ENCODE peak calls at places on chromosomes 2 and 18, in four cellular contexts. K is substantia nigra; J is naive thymus-derived CD4-positive, alpha-beta T cell; O is upper lobe of left lung. E is an unnamed sample.

GRCh38 chr2:100137318-100137717 is 5.1 kb downstream of the AFF3 start:
- DNase-seq in K (no peak), J (no peak), O (no peak), E (no peak)

GRCh38 chr2:190637903-190638618 is 10.8 kb upstream of the NAB1 start:
- DNase-seq in K (peak), J (no peak), O (peak), E (no peak)

GRCh38 chr2:45685299-45685698 is 33.8 kb downstream of the PRKCE start:
- DNase-seq in K (no peak), J (no peak), O (no peak), E (no peak)

GRCh38 chr2:120669121-120669952 is 66.3 kb upstream of the GLI2 start:
- DNase-seq in K (no peak), J (no peak), O (peak), E (peak)

GRCh38 chr2:105635564-105635963 is 109.1 kb upstream of the NCK2 start:
- DNase-seq in K (no peak), J (no peak), O (no peak), E (no peak)

GRCh38 chr2:98710709-98711108 is 20.2 kb downstream of the MGAT4A start:
- DNase-seq in K (no peak), J (no peak), O (no peak), E (no peak)

GRCh38 chr18:47709556-47709955 is 220.9 kb downstream of the SMAD2 start:
- DNase-seq in K (no peak), J (no peak), O (no peak), E (peak)

GRCh38 chr18:26479065-26479685 is 69.2 kb downstream of the KCTD1 start:
- DNase-seq in K (no peak), J (no peak), O (no peak), E (no peak)

GRCh38 chr2:57987835-57988573 is 58.6 kb upstream of the VRK2 start:
- DNase-seq in K (no peak), J (no peak), O (no peak), E (no peak)

GRCh38 chr2:4381049-4381448 is 677.7 kb downstream of the DCDC2C start:
- DNase-seq in K (no peak), J (no peak), O (no peak), E (no peak)

DNA sequence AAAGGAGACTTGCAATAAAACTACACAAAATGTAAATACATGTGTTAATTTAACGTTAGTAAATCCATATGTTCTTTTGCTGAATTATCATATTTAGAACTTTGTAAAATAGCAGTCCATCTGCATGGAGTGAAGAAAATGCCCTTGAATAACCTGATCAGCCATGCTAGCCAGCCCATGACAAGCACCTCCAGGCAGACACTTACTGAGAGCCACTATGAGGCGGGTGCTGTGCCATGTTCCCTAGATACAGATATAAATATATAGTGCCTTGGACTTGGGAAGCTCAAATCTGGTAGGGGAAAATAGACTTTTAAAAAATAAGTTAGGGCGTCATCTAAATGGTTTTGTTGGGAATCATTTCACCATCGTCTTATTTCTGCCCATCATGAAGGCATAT is 437.4 kb upstream of the LYPD1 start:
- DNase-seq in K (no peak), J (no peak), O (no peak), E (no peak)
- H3K27ac ChIP-seq in K (no peak), J (no peak), O (no peak), E (no peak)

DNA sequence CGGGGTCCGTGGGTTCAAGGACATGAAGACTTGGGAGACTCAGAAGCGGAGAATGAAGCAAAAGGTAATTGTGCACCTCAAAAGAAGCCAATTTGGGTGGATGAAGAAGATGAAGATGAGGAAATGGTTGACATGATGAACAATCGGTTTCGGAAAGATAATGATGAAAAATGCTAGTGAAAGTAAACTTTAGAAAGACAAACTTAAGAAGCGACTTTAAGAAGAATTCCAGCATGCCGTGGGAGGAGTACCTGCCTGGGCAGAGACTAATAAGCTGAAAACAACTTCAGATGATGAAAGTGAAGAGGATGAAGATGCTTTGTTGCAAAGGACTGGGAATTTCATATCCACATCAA is 43.5 kb downstream of the PSTPIP2 start:
- DNase-seq in K (no peak), J (no peak), O (no peak), E (no peak)
- H3K27ac ChIP-seq in K (no peak), J (peak), O (peak), E (no peak)

DNA sequence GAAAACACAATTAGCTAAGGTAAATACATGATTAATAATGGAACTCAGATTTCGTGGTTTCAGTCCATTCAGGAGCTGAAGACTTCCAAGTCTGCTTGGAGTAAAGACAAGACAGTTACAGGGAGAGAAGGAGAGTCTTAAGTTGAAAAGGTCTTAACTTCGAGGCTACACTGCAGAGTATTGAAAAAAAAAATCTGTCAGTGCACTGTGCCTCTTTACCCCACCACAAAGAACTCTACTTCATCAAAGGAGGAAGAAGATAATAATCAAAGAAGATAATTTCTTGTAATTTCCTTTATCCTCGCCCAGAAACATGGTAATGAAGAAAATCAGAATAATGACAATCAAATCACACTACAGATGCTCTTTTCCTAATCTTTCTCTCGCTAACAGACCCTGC is 75.4 kb downstream of the MEMO1 start:
- DNase-seq in K (no peak), J (peak), O (no peak), E (no peak)
- H3K27ac ChIP-seq in K (no peak), J (no peak), O (no peak), E (no peak)

DNA sequence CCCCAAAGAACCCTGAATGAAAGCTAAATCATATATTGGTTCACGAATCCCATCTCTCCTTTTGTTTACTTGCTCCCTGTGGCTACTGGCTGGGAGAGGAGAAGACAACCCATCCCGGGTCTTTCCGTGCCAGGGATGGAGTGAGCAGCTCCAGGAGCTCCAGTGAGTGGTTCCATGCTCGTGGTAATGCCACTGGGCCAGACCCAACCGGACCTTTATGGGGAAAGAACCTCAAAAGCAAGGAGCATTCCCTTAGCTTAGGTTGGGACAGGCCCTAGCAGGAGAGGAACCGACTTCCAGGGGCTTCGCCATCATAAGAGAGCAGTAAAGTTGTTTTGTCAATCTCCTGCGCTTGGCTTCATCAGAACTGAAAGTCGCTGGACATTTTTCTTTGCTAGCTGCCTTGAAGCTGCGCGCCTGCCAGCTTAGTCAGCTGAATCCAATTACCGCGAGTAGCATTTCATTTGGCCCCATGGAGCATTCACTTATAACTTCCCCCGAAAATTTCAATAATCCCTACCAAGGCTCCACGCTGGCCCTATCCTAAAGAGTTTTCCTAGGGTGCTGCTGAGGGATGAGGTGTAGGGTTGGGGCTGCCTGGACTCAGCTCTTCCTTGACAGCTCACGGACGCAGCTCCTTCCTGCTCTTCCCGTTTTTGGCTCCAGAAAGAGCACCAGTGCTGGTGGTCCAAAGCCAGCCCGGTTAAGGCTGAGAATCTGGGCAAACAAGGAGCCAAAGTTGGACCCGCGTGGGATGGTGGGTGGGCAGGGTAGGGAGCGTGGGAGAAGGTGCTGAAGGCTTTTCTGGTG is 4.9 kb downstream of the HOXD3 start:
- DNase-seq in K (no peak), J (no peak), O (no peak), E (no peak)
- H3K27ac ChIP-seq in K (no peak), J (no peak), O (no peak), E (no peak)

DNA sequence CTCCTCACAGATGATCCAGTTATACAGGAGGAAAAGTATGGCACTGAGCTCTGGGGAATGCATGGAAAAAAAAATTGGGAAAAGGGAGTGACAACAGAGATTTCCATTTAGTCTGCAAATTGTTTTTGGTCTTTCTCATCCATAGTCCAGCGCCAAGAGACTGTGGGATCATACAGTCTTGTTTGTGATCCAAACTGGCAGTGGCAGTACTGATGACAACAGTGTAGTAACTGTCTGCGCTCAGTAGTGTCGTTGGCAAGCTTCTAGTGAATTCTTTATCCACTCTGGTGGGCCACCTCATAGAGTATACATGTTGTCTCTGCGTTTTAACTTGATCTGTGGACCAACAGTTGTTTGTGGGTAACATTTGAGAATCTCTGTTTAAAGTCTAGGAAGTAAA is 37.9 kb downstream of the GALNT1 start:
- DNase-seq in K (peak), J (no peak), O (no peak), E (no peak)
- H3K27ac ChIP-seq in K (peak), J (no peak), O (no peak), E (no peak)

GRCh38 chr2:85714841-85715240 is 20.7 kb downstream of the GNLY start:
- DNase-seq in K (no peak), J (no peak), O (no peak), E (no peak)

GRCh38 chr2:85713836-85714235 is 19.7 kb downstream of the GNLY start:
- DNase-seq in K (no peak), J (no peak), O (peak), E (no peak)

GRCh38 chr2:85711578-85712060 is 17.5 kb downstream of the GNLY start:
- DNase-seq in K (no peak), J (no peak), O (no peak), E (no peak)

GRCh38 chr2:85712261-85712660 is 18.1 kb downstream of the GNLY start:
- DNase-seq in K (no peak), J (no peak), O (peak), E (no peak)

DNA sequence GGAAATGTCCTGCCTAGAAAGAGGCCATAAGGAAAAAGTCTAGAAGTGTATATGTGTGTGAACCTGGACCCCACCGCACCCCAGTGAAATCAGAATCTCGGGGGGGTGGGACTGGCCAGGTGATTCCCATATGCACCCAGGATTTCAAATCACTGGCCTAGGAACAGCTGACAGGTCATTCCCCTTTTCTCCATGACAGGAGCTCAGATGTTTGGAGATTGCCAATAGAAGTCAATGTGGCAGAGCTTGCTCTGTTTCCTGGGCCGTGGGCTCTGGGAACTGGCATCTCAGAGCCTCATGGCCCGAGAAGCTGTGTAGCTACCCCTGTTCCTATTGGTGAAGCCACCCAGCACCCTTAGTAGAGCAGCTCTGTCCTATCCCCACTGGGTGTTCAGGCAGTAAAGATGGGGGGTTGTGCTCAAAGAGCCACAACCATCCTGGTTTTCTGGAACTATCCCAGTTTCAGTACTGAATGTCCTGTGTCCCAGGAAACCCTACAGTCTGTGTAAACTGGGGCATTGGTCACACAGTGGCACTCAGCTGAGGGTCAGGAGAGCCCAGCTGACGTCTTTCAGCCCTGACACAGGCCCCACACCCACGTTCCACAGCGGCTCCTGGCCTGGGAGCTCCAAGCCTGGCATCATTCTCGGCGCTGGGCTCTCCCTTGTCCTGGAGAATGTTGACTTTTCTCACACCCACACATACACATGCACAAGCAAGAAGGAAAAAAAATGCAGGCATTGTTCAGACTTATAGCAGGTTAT is 18.9 kb downstream of the GNLY start:
- DNase-seq in K (no peak), J (no peak), O (peak), E (no peak)
- H3K27ac ChIP-seq in K (peak), J (no peak), O (peak), E (no peak)

GRCh38 chr2:86371482-86372002 is 34.1 kb upstream of the REEP1 start:
- DNase-seq in K (no peak), J (peak), O (no peak), E (no peak)

GRCh38 chr2:86375623-86376022 is 38.2 kb upstream of the REEP1 start:
- DNase-seq in K (no peak), J (no peak), O (no peak), E (no peak)

GRCh38 chr2:86372641-86373502 is 35.4 kb upstream of the REEP1 start:
- DNase-seq in K (no peak), J (no peak), O (peak), E (peak)

GRCh38 chr2:86370579-86370978 is 33.2 kb upstream of the REEP1 start:
- DNase-seq in K (no peak), J (no peak), O (no peak), E (no peak)

GRCh38 chr2:86372133-86372532 is 34.7 kb upstream of the REEP1 start:
- DNase-seq in K (no peak), J (no peak), O (no peak), E (no peak)
- H3K27ac ChIP-seq in K (no peak), J (peak), O (no peak), E (no peak)

GRCh38 chr2:195515551-195515950 is 141.5 kb upstream of the SLC39A10 start:
- DNase-seq in K (no peak), J (no peak), O (no peak), E (no peak)

GRCh38 chr2:195509551-195509950 is 147.5 kb upstream of the SLC39A10 start:
- DNase-seq in K (no peak), J (no peak), O (no peak), E (no peak)

GRCh38 chr2:195507447-195508221 is 149.4 kb upstream of the SLC39A10 start:
- DNase-seq in K (no peak), J (no peak), O (no peak), E (no peak)

GRCh38 chr2:195514365-195514764 is 142.7 kb upstream of the SLC39A10 start:
- DNase-seq in K (no peak), J (no peak), O (no peak), E (no peak)

GRCh38 chr2:195513119-195513518 is 143.9 kb upstream of the SLC39A10 start:
- DNase-seq in K (no peak), J (no peak), O (no peak), E (no peak)
- H3K27ac ChIP-seq in K (no peak), J (no peak), O (no peak), E (no peak)

GRCh38 chr2:188787002-188787660 is 187.0 kb upstream of the COL3A1 start:
- DNase-seq in K (no peak), J (no peak), O (no peak), E (no peak)
- H3K27ac ChIP-seq in K (no peak), J (no peak), O (peak), E (no peak)

GRCh38 chr2:42921721-42922120 is 129.3 kb upstream of the HAAO start:
- DNase-seq in K (no peak), J (no peak), O (no peak), E (no peak)
- H3K27ac ChIP-seq in K (no peak), J (no peak), O (peak), E (peak)